ENCODE peak calls at places on chromosomes 12 and 14, in eight cellular contexts. Q is ascending aorta; C is CD8-positive, alpha-beta T cell; Z is right lobe of liver; U is MM.1S; M is mesendoderm; G is uterus; H is cardiac muscle cell. Y is an unnamed sample.
A peak's percentile ranks its signal among the peaks of the same experiment; 100 is the strongest.

GRCh38 chr14:25095784-25096390 is 45.9 kb upstream of the STXBP6 start:
- DNase-seq in Q (no peak), C (no peak), Z (no peak), U (no peak), M (no peak), G (no peak), H (peak; percentile 57), Y (no peak)

GRCh38 chr14:39034481-39035296 is 68.3 kb downstream of the SEC23A start:
- DNase-seq in Q (no peak), C (no peak), Z (no peak), U (no peak), M (peak; percentile 37), G (no peak), H (peak; percentile 27), Y (no peak)

GRCh38 chr12:153080-153746 is 60.7 kb downstream of the SLC6A12 start:
- DNase-seq in Q (no peak), C (peak; percentile 51), Z (peak; percentile 80), U (peak; percentile 77), M (peak; percentile 91), G (no peak), H (peak; percentile 60), Y (peak; percentile 17)

GRCh38 chr12:46964496-46965098 is 114.8 kb upstream of the PCED1B start:
- DNase-seq in Q (no peak), C (no peak), Z (no peak), U (no peak), M (peak; percentile 97), G (no peak), H (peak; percentile 78), Y (peak; percentile 14)

GRCh38 chr12:96882862-96883261 is 24.2 kb upstream of the NEDD1 start:
- DNase-seq in Q (no peak), C (no peak), Z (no peak), U (no peak), M (no peak), G (no peak), H (peak; percentile 71), Y (no peak)

GRCh38 chr14:97367278-97367677 is 570.1 kb downstream of the VRK1 start:
- DNase-seq in Q (no peak), C (no peak), Z (no peak), U (no peak), M (no peak), G (no peak), H (no peak), Y (no peak)

GRCh38 chr12:46266869-46267617 is 1.8 kb downstream of the SLC38A1 start:
- DNase-seq in Q (peak; percentile 81), C (peak; percentile 72), Z (peak; percentile 60), U (peak; percentile 70), M (peak; percentile 77), G (peak; percentile 46), H (peak; percentile 74), Y (peak; percentile 74)

GRCh38 chr14:77189479-77189878 is 7.9 kb downstream of the TMEM63C start:
- DNase-seq in Q (no peak), C (no peak), Z (no peak), U (no peak), M (no peak), G (no peak), H (no peak), Y (no peak)

GRCh38 chr12:90922068-90922743 is 32.8 kb downstream of the CCER1 start:
- DNase-seq in Q (no peak), C (no peak), Z (no peak), U (no peak), M (no peak), G (no peak), H (peak; percentile 31), Y (no peak)

GRCh38 chr14:101476931-101477553 is 84.3 kb upstream of the DIO3 start:
- DNase-seq in Q (peak; percentile 46), C (no peak), Z (peak; percentile 74), U (no peak), M (peak; percentile 94), G (peak; percentile 17), H (no peak), Y (peak; percentile 72)

GRCh38 chr12:132481345-132481744 is 8.6 kb upstream of the FBRSL1 start:
- DNase-seq in Q (no peak), C (no peak), Z (peak; percentile 23), U (no peak), M (no peak), G (no peak), H (no peak), Y (no peak)

GRCh38 chr14:88695873-88696272 is 96.9 kb downstream of the EML5 start:
- DNase-seq in Q (no peak), C (no peak), Z (no peak), U (no peak), M (no peak), G (no peak), H (peak; percentile 2), Y (no peak)

GRCh38 chr14:100617715-100618693 is 30.8 kb upstream of the BEGAIN start:
- DNase-seq in Q (no peak), C (no peak), Z (peak; percentile 58), U (no peak), M (no peak), G (no peak), H (peak; percentile 86), Y (no peak)

GRCh38 chr14:39548358-39548757 is 116.1 kb upstream of the FBXO33 start:
- DNase-seq in Q (no peak), C (no peak), Z (no peak), U (no peak), M (no peak), G (no peak), H (no peak), Y (no peak)

GRCh38 chr12:77925536-77926108 is 94.9 kb downstream of the NAV3 start:
- DNase-seq in Q (peak; percentile 75), C (no peak), Z (peak; percentile 56), U (peak; percentile 94), M (peak; percentile 95), G (peak; percentile 72), H (peak; percentile 97), Y (peak; percentile 75)

GRCh38 chr12:66409195-66409871 is 107.0 kb downstream of the HELB start:
- DNase-seq in Q (no peak), C (peak; percentile 34), Z (no peak), U (peak; percentile 50), M (peak; percentile 81), G (no peak), H (peak; percentile 90), Y (no peak)

GRCh38 chr14:24136684-24137528 is 912 bp downstream of the PSME1 start:
- DNase-seq in Q (no peak), C (no peak), Z (no peak), U (no peak), M (no peak), G (no peak), H (no peak), Y (no peak)

GRCh38 chr12:56134897-56135296 is 6.8 kb downstream of the ESYT1 start:
- DNase-seq in Q (no peak), C (no peak), Z (no peak), U (no peak), M (no peak), G (no peak), H (no peak), Y (no peak)
- H3K36me3 ChIP-seq in Q (peaks cover 91% of the 10 kb centered on the region), C (peaks cover 80% of the 10 kb centered on the region), Z (peaks cover 88% of the 10 kb centered on the region), U (peaks cover 11% of the 10 kb centered on the region), M (peaks cover 21% of the 10 kb centered on the region), G (no peaks in the 10 kb centered on the region), H (peaks cover 45% of the 10 kb centered on the region), Y (peaks cover 80% of the 10 kb centered on the region)

DNA sequence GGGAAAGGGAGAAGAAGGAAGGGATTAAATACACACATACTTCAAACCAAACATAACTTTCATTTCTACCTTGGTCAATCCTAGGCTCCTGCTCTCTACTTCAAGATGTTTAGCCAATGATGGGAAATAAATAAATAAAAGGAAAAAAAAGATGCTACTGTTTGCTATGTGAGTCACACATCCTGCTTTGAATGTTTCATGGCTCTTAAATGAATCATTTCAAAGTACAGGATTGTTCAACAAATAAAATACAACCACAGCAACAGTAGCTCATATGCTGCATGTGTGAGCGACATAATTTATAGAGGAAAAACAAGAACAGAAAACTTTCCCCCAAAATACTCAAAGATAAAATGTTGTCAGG is 54.3 kb upstream of the NPFF start:
- DNase-seq in Q (no peak), C (no peak), Z (no peak), U (no peak), M (no peak), G (no peak), H (peak; percentile 88), Y (no peak)
- H3K4me3 ChIP-seq in Q (no peak overlapping the region), C (no peak overlapping the region), Z (no peak overlapping the region), U (no peak overlapping the region), M (no peak overlapping the region), G (no peak overlapping the region), H (no peak overlapping the region), Y (no peak overlapping the region)

GRCh38 chr12:12812163-12812562 is 983 bp upstream of the DDX47 start:
- DNase-seq in Q (peak; percentile 57), C (no peak), Z (no peak), U (no peak), M (no peak), G (no peak), H (no peak), Y (no peak)

GRCh38 chr12:12810507-12811143 is 2.5 kb upstream of the DDX47 start:
- DNase-seq in Q (peak; percentile 48), C (no peak), Z (no peak), U (no peak), M (no peak), G (no peak), H (no peak), Y (no peak)

GRCh38 chr12:12811343-12811742 is 1.8 kb upstream of the DDX47 start:
- DNase-seq in Q (peak; percentile 62), C (no peak), Z (no peak), U (no peak), M (no peak), G (no peak), H (no peak), Y (no peak)

GRCh38 chr12:12813120-12814101 is at the start of gene DDX47:
- DNase-seq in Q (peak; percentile 98), C (peak; percentile 98), Z (peak; percentile 95), U (peak; percentile 94), M (peak; percentile 96), G (peak; percentile 96), H (peak; percentile 93), Y (peak; percentile 97)

DNA sequence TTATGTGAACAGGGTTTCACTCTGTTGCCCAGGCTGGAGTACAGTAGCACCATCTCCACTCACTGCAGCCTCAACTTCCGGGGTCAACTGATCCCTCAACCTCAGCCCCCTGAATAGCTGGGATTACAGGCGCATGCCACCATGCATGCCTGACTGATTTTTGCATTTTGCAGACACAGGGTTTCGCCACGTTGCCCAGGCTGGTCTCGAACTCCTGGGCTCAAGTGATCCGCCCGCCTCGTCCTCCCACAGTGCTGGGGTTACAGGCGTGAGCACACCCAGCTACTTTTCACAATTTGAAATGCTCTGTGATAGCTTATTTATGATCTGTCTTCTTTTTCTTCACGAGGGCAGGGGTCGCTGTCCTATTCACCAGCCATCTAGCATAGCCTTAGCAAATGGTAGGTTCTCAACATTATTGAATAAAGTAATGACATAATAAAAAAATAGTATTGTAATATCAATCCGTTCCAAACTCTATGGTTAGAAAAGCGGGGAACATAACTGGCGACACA is 484 bp upstream of the DDX47 start:
- DNase-seq in Q (peak; percentile 49), C (no peak), Z (no peak), U (no peak), M (no peak), G (no peak), H (no peak), Y (no peak)
- H3K27ac ChIP-seq in Q (no peak overlapping the region), C (no peak overlapping the region), Z (no peak overlapping the region), U (no peak overlapping the region), M (no peak overlapping the region), G (peak overlapping the region; percentile 83), H (no peak overlapping the region), Y (no peak overlapping the region)

DNA sequence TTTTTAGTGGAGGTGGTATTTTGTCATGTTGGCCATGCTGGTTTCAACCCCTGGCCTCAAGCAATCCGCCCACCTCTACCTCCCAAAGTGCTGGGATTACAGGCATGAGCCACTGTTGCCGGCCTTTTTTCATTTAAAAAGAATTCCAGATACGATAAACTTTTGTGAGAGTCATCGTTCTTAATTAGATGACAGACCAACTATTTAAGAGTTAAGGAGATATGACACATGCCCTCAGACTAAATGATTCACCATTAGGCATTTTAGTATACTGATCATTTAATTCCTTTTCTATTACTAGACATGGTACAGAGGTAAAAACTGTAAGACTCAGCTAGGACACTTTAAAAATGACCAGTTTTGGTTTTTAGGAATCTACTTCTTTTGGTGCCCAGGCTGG is 2.4 kb downstream of the ANKRD13A start:
- DNase-seq in Q (no peak), C (no peak), Z (no peak), U (no peak), M (no peak), G (no peak), H (no peak), Y (no peak)
- H3K36me3 ChIP-seq in Q (no peaks in the 10 kb centered on the region), C (no peaks in the 10 kb centered on the region), Z (no peaks in the 10 kb centered on the region), U (no peaks in the 10 kb centered on the region), M (no peaks in the 10 kb centered on the region), G (no peaks in the 10 kb centered on the region), H (no peaks in the 10 kb centered on the region), Y (no peaks in the 10 kb centered on the region)